ENCODE peak calls at places on chromosome 21, in five cellular contexts. X is AG04450, F is spleen, U is cardiac fibroblast, E is HFF-Myc. R is an unnamed sample.

GRCh38 chr21:39125752-39126485 is 57.3 kb downstream of the PSMG1 start:
- DNase-seq in E (no peak), U (peak), X (peak), F (peak), R (no peak)

GRCh38 chr21:38261851-38262250 is 5.1 kb downstream of the KCNJ15 start:
- DNase-seq in F (no peak), E (no peak), X (no peak), U (peak), R (no peak)

GRCh38 chr21:35208810-35209517 is 159.9 kb upstream of the RUNX1 start:
- DNase-seq in E (no peak), X (peak), U (peak), F (no peak), R (no peak)

GRCh38 chr21:45049725-45050359 is 24.5 kb upstream of the ADARB1 start:
- DNase-seq in U (peak), F (no peak), E (no peak), X (no peak), R (no peak)

GRCh38 chr21:35234725-35235124 is 185.6 kb upstream of the RUNX1 start:
- DNase-seq in U (no peak), F (no peak), X (no peak), E (no peak), R (no peak)

GRCh38 chr21:38289697-38290096 is 32.9 kb downstream of the KCNJ15 start:
- DNase-seq in U (peak), X (peak), F (no peak), E (peak), R (peak)

GRCh38 chr21:45104560-45104959 is 30.2 kb downstream of the ADARB1 start:
- DNase-seq in F (no peak), X (no peak), U (peak), E (no peak), R (no peak)

GRCh38 chr21:44510508-44511218 is 29.3 kb downstream of the KRTAP10-1 start:
- DNase-seq in U (peak), X (no peak), F (peak), E (no peak), R (no peak)

GRCh38 chr21:42781150-42781980 is 98.0 kb downstream of the WDR4 start:
- DNase-seq in F (peak), E (no peak), X (no peak), U (no peak), R (no peak)

GRCh38 chr21:44059710-44060109 is 47.5 kb upstream of the PWP2 start:
- DNase-seq in X (no peak), F (no peak), E (no peak), U (no peak), R (no peak)

GRCh38 chr21:22476726-22477646 is 1478.8 kb downstream of the NCAM2 start:
- DNase-seq in F (no peak), E (no peak), U (no peak), X (no peak), R (no peak)

GRCh38 chr21:39094847-39095525 is 88.3 kb downstream of the PSMG1 start:
- DNase-seq in F (no peak), E (no peak), U (peak), X (peak), R (peak)

GRCh38 chr21:37449302-37449937 is 82.8 kb downstream of the DYRK1A start:
- DNase-seq in X (no peak), F (no peak), E (no peak), U (no peak), R (no peak)

GRCh38 chr21:43815107-43815742 is 25.8 kb downstream of the RRP1 start:
- DNase-seq in U (no peak), X (no peak), E (no peak), F (no peak), R (no peak)

GRCh38 chr21:25566645-25567044 is 40.6 kb downstream of the MRPL39 start:
- DNase-seq in X (no peak), F (no peak), E (no peak), U (no peak), R (no peak)

GRCh38 chr21:34844033-34844923 is 175.5 kb downstream of the CLIC6 start:
- DNase-seq in X (no peak), U (peak), E (no peak), F (no peak), R (no peak)

GRCh38 chr21:37958493-37958892 is 42.2 kb upstream of the KCNJ6 start:
- DNase-seq in U (no peak), X (no peak), F (no peak), E (no peak), R (no peak)

GRCh38 chr21:44704636-44705001 is 6.8 kb downstream of the TSPEAR start:
- DNase-seq in F (no peak), E (no peak), X (no peak), U (no peak), R (no peak)

GRCh38 chr21:29072873-29073221 is 601 bp downstream of the CCT8 start:
- DNase-seq in E (no peak), U (peak), F (no peak), X (no peak), R (no peak)

GRCh38 chr21:44925027-44925755 is 4.5 kb upstream of the ITGB2 start:
- DNase-seq in E (no peak), F (peak), U (peak), X (no peak), R (no peak)

GRCh38 chr21:43733060-43733459 is 14.1 kb downstream of the PDXK start:
- DNase-seq in U (no peak), E (no peak), X (no peak), F (no peak), R (no peak)

GRCh38 chr21:42474043-42474831 is 21.8 kb downstream of the RSPH1 start:
- DNase-seq in U (peak), X (no peak), F (no peak), E (no peak), R (no peak)

GRCh38 chr21:34819357-34819999 is 150.7 kb downstream of the CLIC6 start:
- DNase-seq in X (no peak), U (no peak), F (no peak), E (no peak), R (no peak)

GRCh38 chr21:26595971-26596370 is 22.9 kb upstream of the CYYR1 start:
- DNase-seq in E (no peak), F (no peak), U (no peak), X (no peak), R (no peak)

GRCh38 chr21:25791321-25791720 is 56.5 kb downstream of the GABPA start:
- DNase-seq in X (no peak), E (no peak), U (no peak), F (no peak), R (no peak)

GRCh38 chr21:44701541-44701940 is 4.6 kb downstream of the KRTAP10-12 start:
- DNase-seq in E (no peak), U (no peak), X (no peak), F (no peak), R (no peak)

GRCh38 chr21:31088196-31088751 is 50.0 kb upstream of the KRTAP19-8 start:
- DNase-seq in X (no peak), E (no peak), F (no peak), U (no peak), R (no peak)
- TF ChIP-seq CTCF in X (no peak), E (no peak), F (no peak), U (no peak), R (no peak)

DNA sequence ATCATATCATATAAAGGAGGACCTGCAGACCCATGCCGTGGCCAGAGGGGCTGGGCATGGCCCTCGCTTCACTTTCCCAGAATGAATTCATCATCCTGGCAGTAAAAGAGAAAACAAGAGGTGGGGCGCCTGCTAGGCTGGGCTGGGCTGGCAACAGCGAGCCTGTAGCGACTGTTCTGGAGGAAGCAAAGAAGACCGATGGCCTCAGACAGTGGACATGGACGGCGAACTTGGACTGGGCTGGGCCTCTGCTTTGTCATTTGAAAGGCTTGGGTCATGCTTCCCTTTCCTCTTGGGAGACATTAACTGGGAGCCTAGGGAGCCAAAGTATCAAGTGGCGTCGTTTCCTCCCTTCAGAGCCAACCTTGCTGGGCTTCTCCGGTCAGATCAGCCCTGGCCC is 401 bp upstream of the FAM3B start:
- DNase-seq in U (no peak), F (no peak), X (no peak), E (no peak), R (no peak)
- H3K4me3 ChIP-seq in U (no peak), F (peak), X (no peak), E (no peak), R (no peak)

GRCh38 chr21:27795418-27795817 is 828.5 kb upstream of the ADAMTS5 start:
- DNase-seq in F (no peak), X (no peak), U (no peak), E (no peak), R (no peak)
- TF ChIP-seq CTCF in F (no peak), X (no peak), U (no peak), E (no peak), R (no peak)

GRCh38 chr21:46126321-46127238 is 28.7 kb downstream of the COL6A2 start:
- DNase-seq in F (peak), U (no peak), X (no peak), E (no peak), R (no peak)
- H3K4me3 ChIP-seq in F (no peak), U (no peak), X (no peak), E (no peak), R (no peak)

DNA sequence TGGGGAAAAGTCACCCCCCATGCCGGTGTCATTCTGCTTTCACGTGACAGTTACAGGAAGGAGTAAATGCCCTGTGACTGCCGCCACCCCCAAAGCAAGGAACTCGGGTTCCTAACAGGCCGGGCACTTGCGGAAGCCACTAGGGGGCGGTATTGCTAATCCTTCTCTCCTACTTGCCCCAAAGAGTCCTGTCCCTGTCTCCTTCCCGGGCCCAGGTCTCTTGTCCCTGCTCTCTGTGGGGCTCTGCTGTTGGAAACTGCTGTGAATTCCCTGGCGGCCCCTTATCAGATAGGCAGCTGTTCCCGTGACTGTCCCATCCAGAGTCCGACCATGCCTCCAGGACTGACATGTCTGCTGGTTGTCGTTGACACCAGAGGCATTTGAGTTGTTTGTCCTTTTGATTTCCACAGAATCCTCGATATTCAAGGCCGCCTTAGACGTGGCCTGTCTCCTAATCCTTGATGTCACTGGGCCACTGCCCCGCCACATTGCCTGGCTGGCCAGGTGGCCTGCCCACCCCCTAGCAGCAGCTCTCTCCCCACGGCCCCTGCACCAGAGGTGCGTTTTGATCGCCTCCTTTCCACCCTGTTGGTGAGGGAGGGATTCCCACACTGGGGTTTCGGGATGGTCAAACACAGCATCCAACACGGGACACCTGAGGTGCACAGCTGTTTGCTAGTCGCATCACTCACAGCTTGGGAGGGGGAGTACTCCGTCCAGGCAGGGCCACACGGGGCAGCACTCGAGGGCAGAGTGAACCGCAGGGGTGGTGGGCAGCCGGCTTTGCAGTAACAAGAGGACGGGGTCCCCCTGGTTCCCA is 37.3 kb downstream of the CHAF1B start:
- DNase-seq in X (peak), U (peak), E (peak), F (no peak), R (peak)
- TF ChIP-seq CTCF in X (peak), U (peak), E (peak), F (no peak), R (peak)

DNA sequence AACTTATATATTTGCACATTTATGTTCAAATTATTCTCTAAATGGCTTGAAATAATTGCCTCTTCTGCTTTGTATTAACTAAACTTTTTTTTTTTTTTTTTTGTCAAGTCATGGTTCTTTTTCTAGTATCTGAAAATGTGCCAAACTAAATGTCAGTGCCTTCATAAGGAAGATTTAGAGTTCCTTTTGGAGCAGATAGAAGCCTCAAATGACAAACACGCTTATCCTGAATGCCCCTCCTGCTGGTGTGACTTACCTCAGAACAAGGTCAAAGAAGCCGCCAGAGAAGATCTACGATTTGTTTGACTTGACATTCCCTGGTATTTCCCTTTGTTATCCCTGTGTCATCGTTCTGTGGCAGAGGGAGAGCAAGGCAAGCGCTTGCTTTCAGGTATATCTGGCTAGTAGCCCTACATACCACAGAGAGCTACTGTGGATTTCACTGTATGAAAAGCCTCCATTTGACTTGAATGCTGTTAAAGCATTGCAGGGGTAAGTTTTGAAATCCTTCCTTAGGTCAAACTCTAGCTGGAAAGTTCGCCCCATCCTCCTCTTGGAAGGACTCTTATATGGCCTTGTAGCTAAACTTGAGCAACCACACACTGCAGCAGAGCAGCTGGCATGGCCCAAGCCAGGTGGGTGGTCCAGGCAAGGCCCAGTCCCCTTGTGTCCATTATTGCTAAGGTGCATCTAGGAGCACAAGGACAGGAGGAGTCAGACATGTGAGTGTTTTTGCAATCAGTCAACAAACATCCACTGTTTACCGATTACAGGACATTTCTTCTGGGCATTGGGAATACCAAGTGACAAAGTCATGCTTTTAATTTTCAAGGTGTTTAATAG is 285.4 kb upstream of the USP25 start:
- DNase-seq in E (no peak), X (no peak), F (no peak), U (no peak), R (no peak)
- H3K4me3 ChIP-seq in E (no peak), X (no peak), F (no peak), U (no peak), R (no peak)

GRCh38 chr21:33480481-33481103 is 818 bp upstream of the TMEM50B start:
- DNase-seq in F (no peak), X (no peak), E (no peak), U (no peak), R (no peak)

GRCh38 chr21:33478182-33478581 is 1.6 kb downstream of the TMEM50B start:
- DNase-seq in X (no peak), U (no peak), F (no peak), E (no peak), R (no peak)

GRCh38 chr21:33479679-33480480 is at the start of gene TMEM50B:
- DNase-seq in U (peak), X (peak), F (peak), E (peak), R (peak)

GRCh38 chr21:33477066-33477465 is 2.7 kb downstream of the TMEM50B start:
- DNase-seq in X (no peak), U (no peak), F (no peak), E (no peak), R (no peak)

GRCh38 chr21:33478858-33479678 is 706 bp downstream of the TMEM50B start:
- DNase-seq in E (no peak), F (peak), X (no peak), U (peak), R (no peak)
- TF ChIP-seq CTCF in E (no peak), F (no peak), X (peak), U (no peak), R (peak)

GRCh38 chr21:15379776-15380175 is 315.0 kb upstream of the NRIP1 start:
- DNase-seq in U (no peak), X (no peak), E (no peak), F (no peak), R (no peak)

DNA sequence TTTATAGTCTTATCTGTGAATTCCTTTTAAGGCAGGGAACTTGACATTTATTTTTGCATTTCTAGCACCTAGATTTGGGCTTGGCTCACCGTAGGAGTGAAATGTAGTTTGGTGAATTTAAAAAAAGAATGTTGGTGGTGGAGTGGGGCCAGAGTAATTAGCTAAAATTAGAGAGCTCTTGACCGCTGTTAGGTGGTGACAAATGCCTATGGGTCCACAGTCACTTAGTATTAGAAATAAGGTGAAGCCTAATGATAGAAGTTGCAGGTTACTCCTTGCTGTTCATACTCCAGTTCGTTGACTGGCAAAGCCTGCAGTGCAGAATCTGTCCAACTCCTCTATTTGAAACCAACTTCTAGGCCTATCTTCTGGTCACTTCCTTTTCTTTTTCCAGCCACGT is 318.8 kb upstream of the NRIP1 start:
- DNase-seq in F (no peak), X (no peak), U (no peak), E (no peak), R (no peak)
- H3K4me3 ChIP-seq in F (no peak), X (no peak), U (no peak), E (no peak), R (no peak)

R was measured in AG04449.